ENCODE peak calls at places on chromosomes 12 and 14, in six cellular contexts. I, E, L, D, X and P are unnamed samples.

GRCh38 chr12:27652174-27652763 is 44.0 kb upstream of the REP15 start:
- DNase-seq in E (peak), D (no peak), X (peak), L (peak), I (peak), P (peak)

GRCh38 chr12:108641446-108642268 is 8.0 kb upstream of the SELPLG start:
- DNase-seq in L (peak), X (no peak), D (no peak), I (no peak), E (no peak), P (no peak)

GRCh38 chr14:44910826-44911225 is 50.9 kb downstream of the KLHL28 start:
- DNase-seq in L (no peak), E (no peak), I (no peak), D (no peak), X (no peak), P (peak)

GRCh38 chr14:51020024-51020710 is 74.7 kb downstream of the TRIM9 start:
- DNase-seq in E (no peak), L (no peak), X (no peak), D (no peak), I (no peak), P (no peak)

GRCh38 chr12:8028267-8028666 is 4.2 kb upstream of the FOXJ2 start:
- DNase-seq in D (no peak), L (no peak), I (no peak), X (no peak), E (no peak), P (no peak)

GRCh38 chr12:100388382-100388781 is 31.5 kb downstream of the SLC17A8 start:
- DNase-seq in D (no peak), I (no peak), E (no peak), L (no peak), X (no peak), P (no peak)

GRCh38 chr12:53493610-53494391 is 5.5 kb downstream of the MAP3K12 start:
- DNase-seq in L (no peak), I (no peak), D (no peak), E (no peak), X (no peak), P (no peak)

GRCh38 chr14:105839425-105840265 is 313.3 kb downstream of the TMEM121 start:
- DNase-seq in L (no peak), I (no peak), X (no peak), E (no peak), D (no peak), P (no peak)

GRCh38 chr12:6614513-6615177 is 7.5 kb upstream of the CHD4 start:
- DNase-seq in D (no peak), X (no peak), E (no peak), I (no peak), L (no peak), P (no peak)

GRCh38 chr12:120755269-120755668 is 29.6 kb downstream of the ACADS start:
- DNase-seq in X (no peak), I (no peak), D (no peak), E (no peak), L (no peak), P (no peak)

GRCh38 chr12:43835264-43835655 is 621 bp upstream of the TMEM117 start:
- DNase-seq in X (no peak), E (no peak), D (no peak), I (no peak), L (peak), P (no peak)

GRCh38 chr14:68790656-68791077 is 2.2 kb downstream of the ZFP36L1 start:
- DNase-seq in L (no peak), D (no peak), E (no peak), I (no peak), X (no peak), P (no peak)

GRCh38 chr12:93192878-93193277 is 184.8 kb upstream of the NUDT4 start:
- DNase-seq in E (no peak), D (no peak), X (no peak), L (no peak), I (no peak), P (no peak)

GRCh38 chr14:102055181-102055901 is 31.5 kb downstream of the HSP90AA1 start:
- DNase-seq in E (no peak), L (no peak), I (no peak), X (peak), D (no peak), P (no peak)

GRCh38 chr12:107778383-107779015 is 4.0 kb downstream of the ASCL4 start:
- DNase-seq in D (no peak), X (no peak), L (no peak), I (no peak), E (peak), P (no peak)

GRCh38 chr12:39127401-39127800 is 222.0 kb upstream of the CPNE8 start:
- DNase-seq in X (no peak), I (peak), E (no peak), D (no peak), L (no peak), P (no peak)

GRCh38 chr12:26787125-26787495 is 45.9 kb downstream of the ITPR2 start:
- DNase-seq in D (no peak), I (peak), E (no peak), L (no peak), X (no peak), P (no peak)

GRCh38 chr12:112916270-112916669 is 9.5 kb downstream of the OAS1 start:
- DNase-seq in I (no peak), E (no peak), L (no peak), D (no peak), X (no peak), P (no peak)

GRCh38 chr14:76227450-76228050 is 75.8 kb downstream of the GPATCH2L start:
- DNase-seq in E (no peak), D (no peak), X (no peak), L (no peak), I (peak), P (no peak)

GRCh38 chr12:88237954-88238353 is 95.8 kb downstream of the TMTC3 start:
- DNase-seq in L (no peak), I (peak), X (no peak), E (no peak), D (no peak), P (no peak)

GRCh38 chr12:131075194-131075593 is 121.5 kb downstream of the ADGRD1 start:
- DNase-seq in L (no peak), X (no peak), E (no peak), D (no peak), I (no peak), P (no peak)

GRCh38 chr12:12379831-12380730 is 23.2 kb downstream of the BORCS5 start:
- DNase-seq in X (no peak), L (peak), E (no peak), D (no peak), I (no peak), P (no peak)

GRCh38 chr14:99721792-99722516 is 37.9 kb downstream of the CYP46A1 start:
- DNase-seq in D (no peak), I (no peak), X (no peak), E (no peak), L (no peak), P (no peak)

GRCh38 chr12:6963741-6964446 is 6.6 kb downstream of the PHB2 start:
- DNase-seq in L (no peak), D (no peak), I (no peak), X (no peak), E (no peak), P (no peak)

GRCh38 chr12:25904442-25904841 is 54.0 kb upstream of the RASSF8 start:
- DNase-seq in I (no peak), X (no peak), E (no peak), L (no peak), D (no peak), P (no peak)

GRCh38 chr12:111818340-111818739 is 23.7 kb upstream of the MAPKAPK5 start:
- DNase-seq in D (no peak), E (no peak), L (no peak), X (no peak), I (no peak), P (no peak)

GRCh38 chr14:103538291-103539055 is 9.5 kb downstream of the TRMT61A start:
- DNase-seq in X (no peak), E (no peak), L (no peak), D (no peak), I (no peak), P (no peak)

GRCh38 chr14:66008631-66009030 is 477.5 kb upstream of the CCDC196 start:
- DNase-seq in D (no peak), I (no peak), L (no peak), X (no peak), E (peak), P (no peak)